ENCODE peak calls at places on chromosomes 6 and 20, in nine cellular contexts. One of them, this sample, is unnamed.

GRCh38 chr6:119303164-119303887 is 46.2 kb downstream of the MAN1A1 start:
- DNase-seq in ovary: no peak
- DNase-seq in AG04449: no peak
- DNase-seq in cardiac muscle cell: no peak
- DNase-seq in omental fat pad: no peak
- DNase-seq in AG10803: no peak
- DNase-seq in right lobe of liver: no peak
- DNase-seq in AG04450: no peak
- DNase-seq in uterus: no peak
- DNase-seq in this sample: no peak

GRCh38 chr6:27161946-27162603 is 85.4 kb upstream of the PRSS16 start:
- DNase-seq in ovary: no peak
- DNase-seq in AG04449: peak; percentile 38
- DNase-seq in cardiac muscle cell: peak; percentile 58
- DNase-seq in omental fat pad: no peak
- DNase-seq in AG10803: peak; percentile 54
- DNase-seq in right lobe of liver: no peak
- DNase-seq in AG04450: no peak
- DNase-seq in uterus: no peak
- DNase-seq in this sample: no peak

GRCh38 chr6:18465410-18466154 is 78.4 kb downstream of the RNF144B start:
- DNase-seq in ovary: no peak
- DNase-seq in AG04449: no peak
- DNase-seq in cardiac muscle cell: no peak
- DNase-seq in omental fat pad: no peak
- DNase-seq in AG10803: no peak
- DNase-seq in right lobe of liver: no peak
- DNase-seq in AG04450: no peak
- DNase-seq in uterus: no peak
- DNase-seq in this sample: no peak

GRCh38 chr6:1864496-1864895 is 254.8 kb downstream of the FOXC1 start:
- DNase-seq in ovary: no peak
- DNase-seq in AG04449: no peak
- DNase-seq in cardiac muscle cell: no peak
- DNase-seq in omental fat pad: no peak
- DNase-seq in AG10803: no peak
- DNase-seq in right lobe of liver: no peak
- DNase-seq in AG04450: no peak
- DNase-seq in uterus: no peak
- DNase-seq in this sample: no peak

GRCh38 chr6:110331816-110332215 is 26.3 kb downstream of the METTL24 start:
- DNase-seq in ovary: no peak
- DNase-seq in AG04449: no peak
- DNase-seq in cardiac muscle cell: peak; percentile 30
- DNase-seq in omental fat pad: no peak
- DNase-seq in AG10803: no peak
- DNase-seq in right lobe of liver: no peak
- DNase-seq in AG04450: no peak
- DNase-seq in uterus: peak; percentile 65
- DNase-seq in this sample: peak; percentile 78

GRCh38 chr20:43925215-43925614 is 10.6 kb downstream of the TOX2 start:
- DNase-seq in ovary: no peak
- DNase-seq in AG04449: no peak
- DNase-seq in cardiac muscle cell: no peak
- DNase-seq in omental fat pad: no peak
- DNase-seq in AG10803: no peak
- DNase-seq in right lobe of liver: no peak
- DNase-seq in AG04450: no peak
- DNase-seq in uterus: no peak
- DNase-seq in this sample: no peak

GRCh38 chr6:28863607-28864320 is 60.0 kb downstream of the TRIM27 start:
- DNase-seq in ovary: peak; percentile 74
- DNase-seq in AG04449: no peak
- DNase-seq in cardiac muscle cell: peak; percentile 85
- DNase-seq in omental fat pad: peak; percentile 64
- DNase-seq in AG10803: peak; percentile 72
- DNase-seq in right lobe of liver: peak; percentile 75
- DNase-seq in AG04450: peak; percentile 72
- DNase-seq in uterus: peak; percentile 68
- DNase-seq in this sample: peak; percentile 67

GRCh38 chr6:148507774-148508173 is 165.1 kb downstream of the SASH1 start:
- DNase-seq in ovary: no peak
- DNase-seq in AG04449: no peak
- DNase-seq in cardiac muscle cell: peak; percentile 52
- DNase-seq in omental fat pad: no peak
- DNase-seq in AG10803: peak; percentile 63
- DNase-seq in right lobe of liver: no peak
- DNase-seq in AG04450: no peak
- DNase-seq in uterus: no peak
- DNase-seq in this sample: no peak

GRCh38 chr6:149114167-149114566 is 203.3 kb upstream of the TAB2 start:
- DNase-seq in ovary: no peak
- DNase-seq in AG04449: no peak
- DNase-seq in cardiac muscle cell: peak; percentile 61
- DNase-seq in omental fat pad: no peak
- DNase-seq in AG10803: peak; percentile 8
- DNase-seq in right lobe of liver: no peak
- DNase-seq in AG04450: no peak
- DNase-seq in uterus: no peak
- DNase-seq in this sample: no peak

GRCh38 chr20:64037498-64038213 is 1.7 kb downstream of the C20orf204 start:
- DNase-seq in ovary: no peak
- DNase-seq in AG04449: no peak
- DNase-seq in cardiac muscle cell: no peak
- DNase-seq in omental fat pad: no peak
- DNase-seq in AG10803: no peak
- DNase-seq in right lobe of liver: no peak
- DNase-seq in AG04450: no peak
- DNase-seq in uterus: no peak
- DNase-seq in this sample: no peak

GRCh38 chr6:133156689-133157088 is 84.5 kb upstream of the EYA4 start:
- DNase-seq in ovary: no peak
- DNase-seq in AG04449: no peak
- DNase-seq in cardiac muscle cell: no peak
- DNase-seq in omental fat pad: no peak
- DNase-seq in AG10803: no peak
- DNase-seq in right lobe of liver: no peak
- DNase-seq in AG04450: no peak
- DNase-seq in uterus: no peak
- DNase-seq in this sample: no peak

DNA sequence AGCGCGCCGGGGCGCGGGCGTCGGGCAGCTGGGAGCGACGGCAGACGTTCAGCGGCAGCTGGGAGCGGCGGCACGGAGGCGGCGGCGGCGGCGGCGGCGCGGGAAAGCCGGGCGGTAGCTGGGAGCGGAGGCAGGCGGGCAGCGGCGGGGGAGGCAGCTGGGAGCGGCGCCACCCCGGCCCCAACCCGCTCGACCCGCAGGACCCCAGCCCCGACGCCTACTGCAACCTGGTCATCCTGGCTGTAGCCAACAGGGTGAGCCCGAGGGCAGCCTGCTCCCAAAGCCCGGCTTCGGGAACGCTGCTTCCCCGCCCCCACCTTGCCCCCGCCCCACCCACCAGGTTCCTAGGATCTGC is 8.9 kb downstream of the CCM2L start:
- DNase-seq in ovary: no peak
- DNase-seq in AG04449: no peak
- DNase-seq in cardiac muscle cell: no peak
- DNase-seq in omental fat pad: no peak
- DNase-seq in AG10803: no peak
- DNase-seq in right lobe of liver: no peak
- DNase-seq in AG04450: no peak
- DNase-seq in uterus: no peak
- DNase-seq in this sample: no peak
- TF ChIP-seq CTCF in ovary: no peak
- TF ChIP-seq CTCF in AG04449: peak; percentile 25
- TF ChIP-seq CTCF in cardiac muscle cell: no peak
- TF ChIP-seq CTCF in omental fat pad: no peak
- TF ChIP-seq CTCF in AG10803: no peak
- TF ChIP-seq CTCF in right lobe of liver: no peak
- TF ChIP-seq CTCF in AG04450: no peak
- TF ChIP-seq CTCF in uterus: no peak
- TF ChIP-seq CTCF in this sample: peak; percentile 30

DNA sequence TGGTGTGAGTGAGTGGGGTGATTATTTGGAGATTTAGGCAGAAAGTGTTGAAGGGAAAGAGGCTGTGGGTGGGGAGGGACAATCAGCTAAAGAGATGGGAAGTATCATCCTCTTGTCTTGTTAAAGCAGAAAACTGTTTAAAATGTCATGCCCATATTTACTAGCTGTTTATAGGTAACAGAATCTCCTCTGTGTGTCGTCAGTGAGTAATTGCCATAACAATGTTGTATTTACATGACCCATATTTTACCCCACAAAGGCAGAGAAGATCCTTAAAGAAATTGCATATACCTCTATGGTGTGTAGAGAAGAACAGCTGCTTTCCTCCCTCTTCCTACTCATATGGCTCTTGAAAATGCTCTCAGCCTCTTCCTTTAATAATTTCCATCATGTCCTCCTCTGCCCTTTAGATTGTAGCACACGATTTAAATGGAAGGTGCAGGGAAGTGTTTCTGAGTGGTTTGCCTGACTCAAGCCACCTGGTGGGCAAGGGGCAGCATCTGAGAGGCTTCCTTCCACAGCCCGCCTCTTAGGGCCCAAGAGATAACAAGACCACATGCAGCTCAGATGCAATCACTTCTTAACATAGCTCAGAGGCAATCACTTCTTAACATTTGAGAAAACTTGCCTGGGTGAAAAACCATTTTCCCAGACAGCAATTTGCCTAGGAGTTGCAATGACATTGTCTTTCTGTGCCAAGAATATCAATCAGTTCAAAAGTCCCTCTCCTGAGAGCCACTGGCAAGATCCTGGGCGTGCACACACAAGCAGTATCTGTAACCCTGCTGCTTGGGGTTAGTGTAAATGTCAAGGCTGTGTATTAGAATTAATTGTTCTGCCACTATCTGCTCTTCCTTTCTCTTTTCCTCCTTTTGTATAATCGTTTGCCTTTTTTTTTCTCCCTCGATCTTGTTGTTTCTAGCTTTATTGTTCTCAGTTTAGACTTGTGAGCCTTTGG is 44.1 kb upstream of the EDN1 start:
- DNase-seq in ovary: no peak
- DNase-seq in AG04449: no peak
- DNase-seq in cardiac muscle cell: no peak
- DNase-seq in omental fat pad: no peak
- DNase-seq in AG10803: no peak
- DNase-seq in right lobe of liver: no peak
- DNase-seq in AG04450: no peak
- DNase-seq in uterus: no peak
- DNase-seq in this sample: no peak
- TF ChIP-seq CTCF in ovary: no peak
- TF ChIP-seq CTCF in AG04449: no peak
- TF ChIP-seq CTCF in cardiac muscle cell: no peak
- TF ChIP-seq CTCF in omental fat pad: no peak
- TF ChIP-seq CTCF in AG10803: no peak
- TF ChIP-seq CTCF in right lobe of liver: no peak
- TF ChIP-seq CTCF in AG04450: no peak
- TF ChIP-seq CTCF in uterus: no peak
- TF ChIP-seq CTCF in this sample: no peak

GRCh38 chr6:39269971-39270370 is 40.7 kb upstream of the KCNK5 start:
- DNase-seq in ovary: no peak
- DNase-seq in AG04449: no peak
- DNase-seq in cardiac muscle cell: no peak
- DNase-seq in omental fat pad: no peak
- DNase-seq in AG10803: no peak
- DNase-seq in right lobe of liver: no peak
- DNase-seq in AG04450: no peak
- DNase-seq in uterus: no peak
- DNase-seq in this sample: no peak

GRCh38 chr6:39266375-39266774 is 37.1 kb upstream of the KCNK5 start:
- DNase-seq in ovary: no peak
- DNase-seq in AG04449: no peak
- DNase-seq in cardiac muscle cell: no peak
- DNase-seq in omental fat pad: no peak
- DNase-seq in AG10803: no peak
- DNase-seq in right lobe of liver: no peak
- DNase-seq in AG04450: no peak
- DNase-seq in uterus: no peak
- DNase-seq in this sample: no peak

GRCh38 chr6:39273394-39273793 is 40.8 kb downstream of the KCNK17 start:
- DNase-seq in ovary: no peak
- DNase-seq in AG04449: no peak
- DNase-seq in cardiac muscle cell: no peak
- DNase-seq in omental fat pad: no peak
- DNase-seq in AG10803: no peak
- DNase-seq in right lobe of liver: no peak
- DNase-seq in AG04450: no peak
- DNase-seq in uterus: no peak
- DNase-seq in this sample: no peak

GRCh38 chr6:39266782-39267355 is 37.6 kb upstream of the KCNK5 start:
- DNase-seq in ovary: no peak
- DNase-seq in AG04449: no peak
- DNase-seq in cardiac muscle cell: no peak
- DNase-seq in omental fat pad: no peak
- DNase-seq in AG10803: no peak
- DNase-seq in right lobe of liver: no peak
- DNase-seq in AG04450: no peak
- DNase-seq in uterus: no peak
- DNase-seq in this sample: no peak

DNA sequence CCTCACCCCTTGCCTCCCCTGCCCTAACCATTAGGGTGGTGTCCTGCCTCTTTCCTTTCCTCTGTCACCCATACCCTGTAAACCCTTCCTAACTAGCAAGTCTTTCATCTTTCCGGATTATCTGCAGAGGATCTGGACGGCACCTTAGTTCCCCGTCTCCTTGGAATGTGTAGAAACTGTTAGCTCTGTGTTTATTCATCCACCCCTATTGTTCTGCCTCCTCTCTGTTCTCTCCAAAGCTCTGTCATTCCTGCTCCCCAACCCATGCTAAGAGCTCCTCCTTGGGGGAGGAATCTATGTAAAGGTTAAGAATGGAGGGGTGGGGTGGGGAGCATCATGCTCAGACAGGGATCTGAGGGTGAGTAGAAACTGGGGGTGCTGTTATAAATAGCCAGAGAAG is 39.4 kb upstream of the KCNK5 start:
- DNase-seq in ovary: no peak
- DNase-seq in AG04449: no peak
- DNase-seq in cardiac muscle cell: no peak
- DNase-seq in omental fat pad: no peak
- DNase-seq in AG10803: no peak
- DNase-seq in right lobe of liver: no peak
- DNase-seq in AG04450: no peak
- DNase-seq in uterus: no peak
- DNase-seq in this sample: no peak
- TF ChIP-seq CTCF in ovary: no peak
- TF ChIP-seq CTCF in AG04449: no peak
- TF ChIP-seq CTCF in cardiac muscle cell: no peak
- TF ChIP-seq CTCF in omental fat pad: no peak
- TF ChIP-seq CTCF in AG10803: no peak
- TF ChIP-seq CTCF in right lobe of liver: no peak
- TF ChIP-seq CTCF in AG04450: no peak
- TF ChIP-seq CTCF in uterus: no peak
- TF ChIP-seq CTCF in this sample: no peak

DNA sequence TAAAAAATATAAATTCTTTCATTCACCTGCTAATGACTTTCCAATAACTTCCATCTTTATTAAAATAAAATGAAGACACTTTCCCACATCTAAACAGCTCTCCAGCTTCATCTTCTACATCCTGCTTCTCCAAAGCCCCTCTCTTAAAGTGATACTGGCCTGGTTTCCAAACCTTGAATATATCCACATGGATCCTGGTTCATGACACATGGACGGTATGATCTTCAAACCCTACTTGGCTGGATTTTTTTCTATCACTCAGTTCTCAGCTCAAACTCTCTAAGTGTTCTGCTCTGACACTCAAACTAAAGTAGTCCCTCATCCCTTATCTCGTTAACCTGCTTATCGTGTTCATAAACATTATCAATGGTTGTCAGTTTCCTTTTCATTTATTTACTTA is 128.2 kb downstream of the PAK5 start:
- DNase-seq in ovary: no peak
- DNase-seq in AG04449: no peak
- DNase-seq in cardiac muscle cell: no peak
- DNase-seq in omental fat pad: no peak
- DNase-seq in AG10803: no peak
- DNase-seq in right lobe of liver: no peak
- DNase-seq in AG04450: no peak
- DNase-seq in uterus: no peak
- DNase-seq in this sample: no peak
- TF ChIP-seq CTCF in ovary: no peak
- TF ChIP-seq CTCF in AG04449: no peak
- TF ChIP-seq CTCF in cardiac muscle cell: no peak
- TF ChIP-seq CTCF in omental fat pad: no peak
- TF ChIP-seq CTCF in AG10803: no peak
- TF ChIP-seq CTCF in right lobe of liver: no peak
- TF ChIP-seq CTCF in AG04450: no peak
- TF ChIP-seq CTCF in uterus: no peak
- TF ChIP-seq CTCF in this sample: no peak